ENCODE peak calls at places on chromosomes 5 and 9, in four cellular contexts. O is GM19239, S is posterior vena cava, A is NCI-H1092 treated with DMSO at 0.1 percent for 48 hours. L is an unnamed sample.

GRCh38 chr5:7779019-7779662 is 71.8 kb downstream of the CFAP90 start:
- DNase-seq in O (no peak), S (no peak), A (no peak), L (no peak)

GRCh38 chr5:95759634-95760033 is 28.5 kb downstream of the RHOBTB3 start:
- DNase-seq in O (no peak), S (no peak), A (peak; percentile 14), L (no peak)

GRCh38 chr9:90268613-90269012 is 374.0 kb downstream of the DIRAS2 start:
- DNase-seq in O (no peak), S (no peak), A (no peak), L (no peak)

GRCh38 chr5:122515709-122516431 is 203.8 kb downstream of the SNCAIP start:
- DNase-seq in O (no peak), S (no peak), A (peak; percentile 52), L (no peak)

GRCh38 chr5:9063615-9064245 is 482.1 kb downstream of the SEMA5A start:
- DNase-seq in O (no peak), S (no peak), A (no peak), L (no peak)

GRCh38 chr9:6735422-6735821 is 22.4 kb upstream of the KDM4C start:
- DNase-seq in O (no peak), S (no peak), A (no peak), L (no peak)

GRCh38 chr5:153496835-153497234 is 6.4 kb downstream of the GRIA1 start:
- DNase-seq in O (no peak), S (no peak), A (no peak), L (no peak)

GRCh38 chr5:95763941-95764340 is 32.8 kb downstream of the RHOBTB3 start:
- DNase-seq in O (no peak), S (no peak), A (no peak), L (no peak)

GRCh38 chr5:71887680-71888079 is 168.6 kb downstream of the CARTPT start:
- DNase-seq in O (peak; percentile 62), S (no peak), A (no peak), L (no peak)